ENCODE peak calls at places on chromosomes 13 and 19, in seven cellular contexts. J, U, C, S, F, R and Y are unnamed samples.

GRCh38 chr19:40640744-40641143 is 39.6 kb downstream of the LTBP4 start:
- DNase-seq in J (no peak), U (no peak), C (no peak), S (peak), F (no peak), R (no peak), Y (no peak)

GRCh38 chr19:45323671-45324081 is 1.0 kb upstream of the CKM start:
- DNase-seq in J (no peak), U (no peak), C (no peak), S (no peak), F (no peak), R (no peak), Y (peak)

GRCh38 chr19:13902993-13903555 is 2.8 kb downstream of the BRME1 start:
- DNase-seq in J (no peak), U (no peak), C (no peak), S (peak), F (no peak), R (no peak), Y (no peak)

GRCh38 chr13:94414141-94414540 is 65.3 kb downstream of the DCT start:
- DNase-seq in J (no peak), U (no peak), C (no peak), S (no peak), F (no peak), R (no peak), Y (no peak)

GRCh38 chr19:7104783-7105447 is 35.4 kb downstream of the ZNF557 start:
- DNase-seq in J (no peak), U (peak), C (no peak), S (no peak), F (no peak), R (no peak), Y (no peak)

GRCh38 chr19:10332158-10332964 is 968 bp downstream of the RAVER1 start:
- DNase-seq in J (no peak), U (no peak), C (no peak), S (no peak), F (peak), R (no peak), Y (no peak)

GRCh38 chr13:41938918-41939317 is 22.0 kb downstream of the VWA8 start:
- DNase-seq in J (no peak), U (no peak), C (no peak), S (no peak), F (no peak), R (no peak), Y (no peak)

GRCh38 chr19:41905273-41906002 is 22.5 kb downstream of the ARHGEF1 start:
- DNase-seq in J (no peak), U (no peak), C (no peak), S (no peak), F (no peak), R (no peak), Y (no peak)